ENCODE peak calls at places on chromosome 1, in four cellular contexts. One of them, this sample, is unnamed.

GRCh38 chr1:184513966-184514365 is 127.1 kb downstream of the C1orf21 start:
- DNase-seq in A549: peak
- DNase-seq in K562: no peak
- DNase-seq in HepG2: no peak
- DNase-seq in this sample: no peak

GRCh38 chr1:94827434-94827833 is 7.3 kb downstream of the SLC44A3 start:
- DNase-seq in A549: no peak
- DNase-seq in K562: no peak
- DNase-seq in HepG2: no peak
- DNase-seq in this sample: no peak

GRCh38 chr1:13494025-13494424 is 19.8 kb downstream of the LRRC38 start:
- DNase-seq in A549: no peak
- DNase-seq in K562: no peak
- DNase-seq in HepG2: no peak
- DNase-seq in this sample: no peak

GRCh38 chr1:2528966-2529750 is 905 bp downstream of the HES5 start:
- DNase-seq in A549: no peak
- DNase-seq in K562: peak
- DNase-seq in HepG2: no peak
- DNase-seq in this sample: peak

GRCh38 chr1:89271616-89272015 is 1.0 kb downstream of the GBP5 start:
- DNase-seq in A549: no peak
- DNase-seq in K562: no peak
- DNase-seq in HepG2: no peak
- DNase-seq in this sample: no peak

GRCh38 chr1:119948342-119949214 is 52.3 kb upstream of the ADAM30 start:
- DNase-seq in A549: peak
- DNase-seq in K562: peak
- DNase-seq in HepG2: peak
- DNase-seq in this sample: peak

GRCh38 chr1:90200637-90201235 is 205.8 kb downstream of the ZNF326 start:
- DNase-seq in A549: no peak
- DNase-seq in K562: no peak
- DNase-seq in HepG2: no peak
- DNase-seq in this sample: no peak

GRCh38 chr1:215923129-215923824 is 356.2 kb downstream of the KCTD3 start:
- DNase-seq in A549: no peak
- DNase-seq in K562: no peak
- DNase-seq in HepG2: no peak
- DNase-seq in this sample: no peak

GRCh38 chr1:23100074-23100748 is 68.4 kb downstream of the LUZP1 start:
- DNase-seq in A549: peak
- DNase-seq in K562: no peak
- DNase-seq in HepG2: peak
- DNase-seq in this sample: no peak

GRCh38 chr1:106613861-106614260 is 442.6 kb upstream of the PRMT6 start:
- DNase-seq in A549: no peak
- DNase-seq in K562: no peak
- DNase-seq in HepG2: no peak
- DNase-seq in this sample: no peak

GRCh38 chr1:10031461-10031860 is 1.3 kb upstream of the UBE4B start:
- DNase-seq in A549: peak
- DNase-seq in K562: no peak
- DNase-seq in HepG2: no peak
- DNase-seq in this sample: no peak

GRCh38 chr1:15676688-15677661 is 7.1 kb upstream of the PLEKHM2 start:
- DNase-seq in A549: no peak
- DNase-seq in K562: no peak
- DNase-seq in HepG2: no peak
- DNase-seq in this sample: no peak

GRCh38 chr1:14128096-14128495 is 428.1 kb downstream of the PRDM2 start:
- DNase-seq in A549: no peak
- DNase-seq in K562: no peak
- DNase-seq in HepG2: no peak
- DNase-seq in this sample: no peak

GRCh38 chr1:34398205-34398915 is 221.7 kb downstream of the C1orf94 start:
- DNase-seq in A549: no peak
- DNase-seq in K562: no peak
- DNase-seq in HepG2: no peak
- DNase-seq in this sample: no peak

GRCh38 chr1:72366473-72366872 is 84.1 kb upstream of the NEGR1 start:
- DNase-seq in A549: no peak
- DNase-seq in K562: no peak
- DNase-seq in HepG2: peak
- DNase-seq in this sample: no peak

GRCh38 chr1:114505148-114505561 is 5.8 kb downstream of the TRIM33 start:
- DNase-seq in A549: no peak
- DNase-seq in K562: no peak
- DNase-seq in HepG2: no peak
- DNase-seq in this sample: no peak

GRCh38 chr1:25733271-25733670 is 66.7 kb upstream of the SELENON start:
- DNase-seq in A549: no peak
- DNase-seq in K562: no peak
- DNase-seq in HepG2: no peak
- DNase-seq in this sample: no peak

GRCh38 chr1:153417136-153417888 is 992 bp downstream of the S100A7A start:
- DNase-seq in A549: no peak
- DNase-seq in K562: no peak
- DNase-seq in HepG2: no peak
- DNase-seq in this sample: no peak

GRCh38 chr1:7610936-7611335 is 160.2 kb upstream of the VAMP3 start:
- DNase-seq in A549: no peak
- DNase-seq in K562: no peak
- DNase-seq in HepG2: no peak
- DNase-seq in this sample: no peak

GRCh38 chr1:204506091-204506968 is 9.9 kb upstream of the MDM4 start:
- DNase-seq in A549: peak
- DNase-seq in K562: peak
- DNase-seq in HepG2: peak
- DNase-seq in this sample: peak

GRCh38 chr1:116261227-116261626 is 111.8 kb upstream of the ATP1A1 start:
- DNase-seq in A549: no peak
- DNase-seq in K562: no peak
- DNase-seq in HepG2: peak
- DNase-seq in this sample: no peak
- TF ChIP-seq PHF8 in A549: no peak
- TF ChIP-seq PHF8 in K562: no peak
- TF ChIP-seq PHF8 in HepG2: no peak
- TF ChIP-seq PHF8 in this sample: no peak

GRCh38 chr1:68141801-68142440 is 90.4 kb downstream of the WLS start:
- DNase-seq in A549: no peak
- DNase-seq in K562: no peak
- DNase-seq in HepG2: no peak
- DNase-seq in this sample: no peak

GRCh38 chr1:68143633-68144032 is 88.7 kb downstream of the WLS start:
- DNase-seq in A549: no peak
- DNase-seq in K562: no peak
- DNase-seq in HepG2: no peak
- DNase-seq in this sample: no peak

GRCh38 chr1:68142461-68142860 is 89.9 kb downstream of the WLS start:
- DNase-seq in A549: no peak
- DNase-seq in K562: no peak
- DNase-seq in HepG2: no peak
- DNase-seq in this sample: no peak

GRCh38 chr1:68140536-68140935 is 90.1 kb upstream of the DIRAS3 start:
- DNase-seq in A549: no peak
- DNase-seq in K562: no peak
- DNase-seq in HepG2: no peak
- DNase-seq in this sample: no peak

GRCh38 chr1:68141079-68141800 is 90.8 kb upstream of the DIRAS3 start:
- DNase-seq in A549: no peak
- DNase-seq in K562: no peak
- DNase-seq in HepG2: no peak
- DNase-seq in this sample: no peak
- TF ChIP-seq RNF2 in A549: no peak
- TF ChIP-seq RNF2 in K562: no peak
- TF ChIP-seq RNF2 in HepG2: no peak
- TF ChIP-seq RNF2 in this sample: no peak

GRCh38 chr1:222583079-222583478 is 6.7 kb downstream of the TAF1A start:
- DNase-seq in A549: no peak
- DNase-seq in K562: no peak
- DNase-seq in HepG2: no peak
- DNase-seq in this sample: no peak
- TF ChIP-seq PHF8 in A549: no peak
- TF ChIP-seq PHF8 in K562: no peak
- TF ChIP-seq PHF8 in HepG2: no peak
- TF ChIP-seq PHF8 in this sample: no peak

GRCh38 chr1:18940303-18941020 is 16.0 kb downstream of the IFFO2 start:
- DNase-seq in A549: no peak
- DNase-seq in K562: no peak
- DNase-seq in HepG2: no peak
- DNase-seq in this sample: no peak
- TF ChIP-seq RNF2 in A549: no peak
- TF ChIP-seq RNF2 in K562: no peak
- TF ChIP-seq RNF2 in HepG2: no peak
- TF ChIP-seq RNF2 in this sample: no peak

GRCh38 chr1:164707868-164708331 is 148.9 kb downstream of the PBX1 start:
- DNase-seq in A549: peak
- DNase-seq in K562: no peak
- DNase-seq in HepG2: no peak
- DNase-seq in this sample: no peak

GRCh38 chr1:164708596-164708995 is 149.6 kb downstream of the PBX1 start:
- DNase-seq in A549: no peak
- DNase-seq in K562: no peak
- DNase-seq in HepG2: no peak
- DNase-seq in this sample: no peak

GRCh38 chr1:164706596-164706995 is 147.6 kb downstream of the PBX1 start:
- DNase-seq in A549: no peak
- DNase-seq in K562: no peak
- DNase-seq in HepG2: no peak
- DNase-seq in this sample: no peak

GRCh38 chr1:164709541-164710287 is 150.7 kb downstream of the PBX1 start:
- DNase-seq in A549: no peak
- DNase-seq in K562: no peak
- DNase-seq in HepG2: no peak
- DNase-seq in this sample: no peak

DNA sequence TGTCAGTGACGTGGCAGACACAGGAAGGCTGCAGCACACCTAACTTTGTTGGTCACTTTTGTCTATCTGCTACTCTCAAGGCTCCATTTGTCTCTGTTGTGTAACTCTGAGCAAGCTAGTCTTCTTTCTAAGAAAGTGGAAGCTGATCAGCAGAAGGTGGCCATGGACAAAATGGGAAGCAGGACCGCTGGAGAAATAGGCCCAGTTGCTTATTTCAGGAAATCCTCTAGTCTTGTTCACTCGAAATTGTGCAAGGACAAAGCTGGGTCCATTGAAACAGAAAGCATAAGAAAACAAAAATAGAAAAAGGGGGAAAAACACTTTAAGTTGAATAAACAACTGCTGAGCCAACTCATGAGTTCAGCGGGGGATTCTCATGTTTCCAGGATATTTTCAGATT is 150.1 kb downstream of the PBX1 start:
- DNase-seq in A549: no peak
- DNase-seq in K562: no peak
- DNase-seq in HepG2: no peak
- DNase-seq in this sample: no peak
- TF ChIP-seq PHF8 in A549: no peak
- TF ChIP-seq PHF8 in K562: no peak
- TF ChIP-seq PHF8 in HepG2: no peak
- TF ChIP-seq PHF8 in this sample: no peak

DNA sequence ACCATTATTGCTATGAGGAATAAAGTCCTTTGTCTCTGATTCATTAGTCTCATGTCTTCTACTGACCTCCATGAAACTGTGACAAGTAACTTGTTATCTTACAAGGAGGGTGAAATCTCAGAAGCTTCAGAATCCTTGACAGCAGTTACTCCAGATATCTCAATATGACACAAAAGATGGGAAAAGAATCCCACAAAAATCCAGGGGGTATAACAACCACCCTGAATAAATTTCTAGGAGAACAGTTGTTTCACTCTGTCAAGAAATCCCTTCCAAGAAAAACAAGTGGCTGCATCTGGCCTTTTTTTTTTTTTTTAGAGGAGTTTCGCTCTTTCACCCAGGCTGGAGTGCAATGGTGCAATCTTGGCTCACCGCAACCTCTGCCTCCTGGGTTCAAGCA is 17.4 kb upstream of the NTPCR start:
- DNase-seq in A549: no peak
- DNase-seq in K562: no peak
- DNase-seq in HepG2: no peak
- DNase-seq in this sample: no peak
- TF ChIP-seq RNF2 in A549: no peak
- TF ChIP-seq RNF2 in K562: no peak
- TF ChIP-seq RNF2 in HepG2: no peak
- TF ChIP-seq RNF2 in this sample: no peak

This sample was measured in H1.